ENCODE peak calls at places on chromosomes 2 and 18, in eight cellular contexts. S is mesenteric fat pad, X is kidney, J is M059J, T is adipocyte, P is AG10803, U is amniotic stem cell, N is fibroblast of pulmonary artery. M is an unnamed sample.

GRCh38 chr2:46747297-46747818 is 168.2 kb downstream of the MCFD2 start:
- DNase-seq in S (no peak), X (no peak), J (peak), T (peak), P (peak), U (no peak), N (peak), M (no peak)

GRCh38 chr2:53208815-53209214 is 558.8 kb upstream of the CHAC2 start:
- DNase-seq in S (no peak), X (no peak), J (no peak), T (no peak), P (no peak), U (no peak), N (no peak), M (no peak)

GRCh38 chr18:34509163-34509562 is 200.9 kb upstream of the DTNA start:
- DNase-seq in S (no peak), X (no peak), J (no peak), T (no peak), P (no peak), U (no peak), N (no peak), M (no peak)

GRCh38 chr2:217092710-217093379 is 233.0 kb upstream of the TNP1 start:
- DNase-seq in S (no peak), X (no peak), J (no peak), T (no peak), P (no peak), U (no peak), N (no peak), M (no peak)

GRCh38 chr18:54774423-54774822 is 53.9 kb upstream of the RAB27B start:
- DNase-seq in S (no peak), X (no peak), J (peak), T (peak), P (peak), U (no peak), N (peak), M (no peak)

GRCh38 chr2:42101641-42102605 is 54.1 kb downstream of the PKDCC start:
- DNase-seq in S (peak), X (peak), J (peak), T (peak), P (peak), U (no peak), N (peak), M (no peak)

GRCh38 chr2:189164732-189165131 is 14.8 kb downstream of the COL5A2 start:
- DNase-seq in S (no peak), X (no peak), J (peak), T (peak), P (peak), U (peak), N (peak), M (no peak)

GRCh38 chr18:69648486-69648885 is 247.8 kb downstream of the DOK6 start:
- DNase-seq in S (no peak), X (no peak), J (no peak), T (no peak), P (no peak), U (no peak), N (no peak), M (no peak)

GRCh38 chr18:50632895-50633515 is 73.1 kb downstream of the MAPK4 start:
- DNase-seq in S (no peak), X (no peak), J (no peak), T (no peak), P (no peak), U (no peak), N (no peak), M (no peak)

GRCh38 chr2:237315881-237316225 is 98.1 kb downstream of the COL6A3 start:
- DNase-seq in S (no peak), X (no peak), J (no peak), T (no peak), P (no peak), U (no peak), N (peak), M (no peak)

GRCh38 chr2:69253893-69254292 is 133.1 kb downstream of the GFPT1 start:
- DNase-seq in S (no peak), X (no peak), J (peak), T (no peak), P (peak), U (no peak), N (peak), M (no peak)

GRCh38 chr2:169572821-169573159 is 875 bp downstream of the FASTKD1 start:
- DNase-seq in S (no peak), X (no peak), J (no peak), T (no peak), P (no peak), U (no peak), N (no peak), M (no peak)

GRCh38 chr2:180696005-180696404 is 284.4 kb upstream of the UBE2E3 start:
- DNase-seq in S (no peak), X (no peak), J (no peak), T (no peak), P (no peak), U (no peak), N (no peak), M (no peak)

GRCh38 chr2:172052000-172052983 is 33.0 kb upstream of the DLX1 start:
- DNase-seq in S (no peak), X (no peak), J (peak), T (peak), P (no peak), U (no peak), N (peak), M (no peak)

GRCh38 chr18:11654736-11655604 is 34.1 kb upstream of the GNAL start:
- DNase-seq in S (peak), X (no peak), J (peak), T (peak), P (peak), U (peak), N (peak), M (peak)

GRCh38 chr18:23618862-23619387 is 32.6 kb upstream of the NPC1 start:
- DNase-seq in S (no peak), X (no peak), J (no peak), T (no peak), P (no peak), U (no peak), N (no peak), M (no peak)

GRCh38 chr2:142863485-142863921 is 14.0 kb upstream of the KYNU start:
- DNase-seq in S (no peak), X (no peak), J (peak), T (no peak), P (no peak), U (no peak), N (peak), M (no peak)

GRCh38 chr2:105746177-105747080 is 1.7 kb downstream of the NCK2 start:
- DNase-seq in S (no peak), X (peak), J (no peak), T (peak), P (no peak), U (no peak), N (no peak), M (no peak)

GRCh38 chr2:197097578-197098366 is 171.3 kb upstream of the PGAP1 start:
- DNase-seq in S (no peak), X (no peak), J (no peak), T (peak), P (peak), U (no peak), N (peak), M (no peak)

GRCh38 chr2:64819774-64820688 is 166.3 kb upstream of the SERTAD2 start:
- DNase-seq in S (no peak), X (no peak), J (peak), T (no peak), P (no peak), U (no peak), N (no peak), M (no peak)

GRCh38 chr2:102547462-102547861 is 71.9 kb upstream of the SLC9A2 start:
- DNase-seq in S (no peak), X (no peak), J (no peak), T (no peak), P (no peak), U (no peak), N (no peak), M (no peak)

GRCh38 chr2:31318360-31319336 is 84.7 kb downstream of the EHD3 start:
- DNase-seq in S (no peak), X (no peak), J (peak), T (peak), P (peak), U (peak), N (peak), M (no peak)

GRCh38 chr18:67525328-67526110 is 9.0 kb upstream of the DSEL start:
- DNase-seq in S (no peak), X (no peak), J (peak), T (peak), P (peak), U (peak), N (peak), M (no peak)

GRCh38 chr18:48928787-48929186 is 22.0 kb downstream of the SMAD7 start:
- DNase-seq in S (no peak), X (peak), J (peak), T (peak), P (peak), U (no peak), N (peak), M (no peak)

GRCh38 chr2:198861080-198861479 is 596.7 kb downstream of the SATB2 start:
- DNase-seq in S (no peak), X (no peak), J (no peak), T (no peak), P (no peak), U (no peak), N (no peak), M (no peak)

GRCh38 chr2:149394864-149395263 is 64.5 kb downstream of the LYPD6 start:
- DNase-seq in S (no peak), X (no peak), J (peak), T (no peak), P (no peak), U (no peak), N (no peak), M (no peak)

GRCh38 chr2:9138507-9139085 is 68.0 kb upstream of the ASAP2 start:
- DNase-seq in S (no peak), X (peak), J (no peak), T (no peak), P (no peak), U (no peak), N (peak), M (no peak)

GRCh38 chr2:161990741-161991140 is 83.3 kb downstream of the DPP4 start:
- DNase-seq in S (no peak), X (no peak), J (peak), T (peak), P (peak), U (peak), N (peak), M (no peak)

GRCh38 chr2:88469202-88470114 is 17.0 kb upstream of the FOXI3 start:
- DNase-seq in S (no peak), X (no peak), J (no peak), T (no peak), P (no peak), U (no peak), N (no peak), M (no peak)

GRCh38 chr2:239674981-239675855 is 274.4 kb upstream of the HDAC4 start:
- DNase-seq in S (peak), X (no peak), J (no peak), T (no peak), P (no peak), U (no peak), N (no peak), M (no peak)

GRCh38 chr2:219598308-219599078 is 836 bp downstream of the STK11IP start:
- DNase-seq in S (no peak), X (no peak), J (peak), T (peak), P (no peak), U (no peak), N (no peak), M (no peak)

GRCh38 chr2:127695491-127696472 is 5.5 kb upstream of the SFT2D3 start:
- DNase-seq in S (peak), X (no peak), J (peak), T (peak), P (peak), U (peak), N (peak), M (no peak)

GRCh38 chr2:15040429-15041084 is 408.0 kb downstream of the LRATD1 start:
- DNase-seq in S (no peak), X (no peak), J (no peak), T (no peak), P (no peak), U (no peak), N (no peak), M (no peak)

GRCh38 chr2:225761396-225761795 is 361.9 kb downstream of the NYAP2 start:
- DNase-seq in S (no peak), X (no peak), J (peak), T (no peak), P (no peak), U (no peak), N (no peak), M (no peak)

GRCh38 chr2:239263231-239263936 is 137.4 kb downstream of the HDAC4 start:
- DNase-seq in S (peak), X (peak), J (no peak), T (no peak), P (no peak), U (no peak), N (no peak), M (no peak)

GRCh38 chr2:151111599-151112278 is 149.9 kb downstream of the RBM43 start:
- DNase-seq in S (no peak), X (no peak), J (peak), T (peak), P (peak), U (peak), N (peak), M (no peak)

GRCh38 chr2:36578343-36579296 is 19.3 kb downstream of the FEZ2 start:
- DNase-seq in S (no peak), X (no peak), J (peak), T (no peak), P (no peak), U (no peak), N (no peak), M (no peak)

M was measured in HEK293T.